ENCODE peak calls at places on chromosome 16, in six cellular contexts. One of them, this sample, is unnamed.

GRCh38 chr16:20918486-20919239 is 18.1 kb downstream of the LYRM1 start:
- DNase-seq in A549: no peak
- DNase-seq in ovary: no peak
- DNase-seq in heart left ventricle: peak
- DNase-seq in kidney: no peak
- DNase-seq in prostate gland: no peak
- DNase-seq in this sample: no peak

GRCh38 chr16:71413341-71413740 is 28.5 kb downstream of the TLE7 start:
- DNase-seq in kidney: no peak
- DNase-seq in A549: no peak
- DNase-seq in ovary: no peak
- DNase-seq in prostate gland: no peak
- DNase-seq in heart left ventricle: no peak
- DNase-seq in this sample: no peak

GRCh38 chr16:20938426-20938825 is 37.9 kb downstream of the LYRM1 start:
- DNase-seq in ovary: no peak
- DNase-seq in A549: no peak
- DNase-seq in prostate gland: no peak
- DNase-seq in heart left ventricle: no peak
- DNase-seq in kidney: no peak
- DNase-seq in this sample: no peak

GRCh38 chr16:68338326-68339119 is 27.7 kb downstream of the PRMT7 start:
- DNase-seq in kidney: peak
- DNase-seq in A549: no peak
- DNase-seq in ovary: no peak
- DNase-seq in heart left ventricle: no peak
- DNase-seq in prostate gland: no peak
- DNase-seq in this sample: no peak

GRCh38 chr16:71440669-71441347 is 1.0 kb downstream of the TLE7 start:
- DNase-seq in prostate gland: no peak
- DNase-seq in ovary: no peak
- DNase-seq in heart left ventricle: no peak
- DNase-seq in kidney: no peak
- DNase-seq in A549: no peak
- DNase-seq in this sample: no peak

GRCh38 chr16:54720259-54720658 is 210.4 kb upstream of the IRX5 start:
- DNase-seq in kidney: no peak
- DNase-seq in A549: no peak
- DNase-seq in ovary: no peak
- DNase-seq in heart left ventricle: no peak
- DNase-seq in prostate gland: no peak
- DNase-seq in this sample: no peak

GRCh38 chr16:80664798-80665197 is 124.0 kb downstream of the DYNLRB2 start:
- DNase-seq in ovary: no peak
- DNase-seq in heart left ventricle: no peak
- DNase-seq in A549: no peak
- DNase-seq in kidney: no peak
- DNase-seq in prostate gland: no peak
- DNase-seq in this sample: no peak

GRCh38 chr16:59121411-59121810 is 387.3 kb upstream of the GOT2 start:
- DNase-seq in prostate gland: no peak
- DNase-seq in heart left ventricle: no peak
- DNase-seq in A549: no peak
- DNase-seq in kidney: no peak
- DNase-seq in ovary: no peak
- DNase-seq in this sample: no peak

GRCh38 chr16:48478418-48478817 is 93.2 kb upstream of the SIAH1 start:
- DNase-seq in prostate gland: no peak
- DNase-seq in ovary: no peak
- DNase-seq in kidney: no peak
- DNase-seq in heart left ventricle: no peak
- DNase-seq in A549: no peak
- DNase-seq in this sample: no peak

GRCh38 chr16:56347166-56347565 is 78.2 kb downstream of the AMFR start:
- DNase-seq in heart left ventricle: peak
- DNase-seq in ovary: no peak
- DNase-seq in prostate gland: no peak
- DNase-seq in A549: no peak
- DNase-seq in kidney: peak
- DNase-seq in this sample: no peak

GRCh38 chr16:75494696-75495601 is at the start of gene CHST6:
- DNase-seq in prostate gland: no peak
- DNase-seq in A549: no peak
- DNase-seq in ovary: no peak
- DNase-seq in heart left ventricle: peak
- DNase-seq in kidney: peak
- DNase-seq in this sample: peak

GRCh38 chr16:3590736-3591435 is 13.7 kb upstream of the NLRC3 start:
- DNase-seq in heart left ventricle: no peak
- DNase-seq in prostate gland: no peak
- DNase-seq in ovary: no peak
- DNase-seq in kidney: peak
- DNase-seq in A549: no peak
- DNase-seq in this sample: no peak

GRCh38 chr16:3058173-3059030 is 7.0 kb upstream of the IL32 start:
- DNase-seq in A549: no peak
- DNase-seq in kidney: peak
- DNase-seq in prostate gland: peak
- DNase-seq in heart left ventricle: peak
- DNase-seq in ovary: no peak
- DNase-seq in this sample: peak

GRCh38 chr16:23318639-23319038 is 16.5 kb downstream of the SCNN1B start:
- DNase-seq in prostate gland: peak
- DNase-seq in heart left ventricle: no peak
- DNase-seq in A549: no peak
- DNase-seq in ovary: no peak
- DNase-seq in kidney: peak
- DNase-seq in this sample: no peak

GRCh38 chr16:85306071-85306792 is 194.0 kb upstream of the CIBAR2 start:
- DNase-seq in heart left ventricle: peak
- DNase-seq in A549: no peak
- DNase-seq in prostate gland: peak
- DNase-seq in ovary: peak
- DNase-seq in kidney: peak
- DNase-seq in this sample: peak

GRCh38 chr16:66107661-66108060 is 258.8 kb upstream of the CDH5 start:
- DNase-seq in A549: no peak
- DNase-seq in ovary: no peak
- DNase-seq in prostate gland: no peak
- DNase-seq in kidney: no peak
- DNase-seq in heart left ventricle: no peak
- DNase-seq in this sample: no peak

GRCh38 chr16:10618710-10619209 is 38.4 kb upstream of the EMP2 start:
- DNase-seq in kidney: no peak
- DNase-seq in A549: no peak
- DNase-seq in heart left ventricle: peak
- DNase-seq in ovary: no peak
- DNase-seq in prostate gland: peak
- DNase-seq in this sample: no peak

GRCh38 chr16:81635336-81635947 is 143.6 kb upstream of the PLCG2 start:
- DNase-seq in A549: no peak
- DNase-seq in ovary: no peak
- DNase-seq in heart left ventricle: no peak
- DNase-seq in kidney: no peak
- DNase-seq in prostate gland: no peak
- DNase-seq in this sample: no peak

GRCh38 chr16:75266738-75267630 is 15.6 kb upstream of the BCAR1 start:
- DNase-seq in heart left ventricle: no peak
- DNase-seq in ovary: no peak
- DNase-seq in A549: no peak
- DNase-seq in prostate gland: no peak
- DNase-seq in kidney: no peak
- DNase-seq in this sample: no peak

GRCh38 chr16:8634991-8635736 is 13.7 kb downstream of the METTL22 start:
- DNase-seq in prostate gland: no peak
- DNase-seq in A549: peak
- DNase-seq in ovary: no peak
- DNase-seq in kidney: no peak
- DNase-seq in heart left ventricle: no peak
- DNase-seq in this sample: no peak

GRCh38 chr16:30585400-30586191 is at the start of gene ZNF785:
- DNase-seq in prostate gland: peak
- DNase-seq in kidney: peak
- DNase-seq in A549: no peak
- DNase-seq in heart left ventricle: peak
- DNase-seq in ovary: peak
- DNase-seq in this sample: peak

GRCh38 chr16:82280867-82281266 is 110.8 kb upstream of the MPHOSPH6 start:
- DNase-seq in ovary: no peak
- DNase-seq in prostate gland: no peak
- DNase-seq in A549: no peak
- DNase-seq in kidney: no peak
- DNase-seq in heart left ventricle: no peak
- DNase-seq in this sample: no peak

GRCh38 chr16:24315343-24315742 is 59.2 kb downstream of the CACNG3 start:
- DNase-seq in prostate gland: no peak
- DNase-seq in A549: no peak
- DNase-seq in ovary: no peak
- DNase-seq in heart left ventricle: no peak
- DNase-seq in kidney: no peak
- DNase-seq in this sample: no peak

GRCh38 chr16:23274968-23275367 is 27.1 kb upstream of the SCNN1B start:
- DNase-seq in heart left ventricle: no peak
- DNase-seq in A549: no peak
- DNase-seq in ovary: no peak
- DNase-seq in prostate gland: no peak
- DNase-seq in kidney: no peak
- DNase-seq in this sample: no peak

GRCh38 chr16:9344508-9344907 is 253.1 kb downstream of the HAPSTR1 start:
- DNase-seq in A549: no peak
- DNase-seq in kidney: no peak
- DNase-seq in prostate gland: no peak
- DNase-seq in heart left ventricle: no peak
- DNase-seq in ovary: no peak
- DNase-seq in this sample: no peak

DNA sequence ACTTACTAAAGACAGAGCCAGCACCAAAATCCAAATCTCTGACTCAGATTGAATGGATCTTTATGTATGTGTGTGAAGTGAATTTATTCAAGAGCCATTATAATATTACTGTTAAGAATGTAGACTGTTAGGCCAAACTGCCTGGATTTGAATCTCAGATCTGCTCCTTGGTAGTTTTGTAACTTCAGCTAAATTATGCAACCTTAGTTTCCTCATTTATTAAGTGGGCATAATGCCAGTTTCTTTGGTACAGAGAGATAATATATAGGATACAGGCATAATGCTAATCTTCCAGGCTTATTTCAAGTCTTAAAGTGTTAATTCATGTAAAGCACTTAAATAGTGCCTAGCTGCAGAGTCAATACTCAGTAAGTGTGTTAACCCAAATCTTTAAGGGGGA is 12.8 kb downstream of the CNEP1R1 start:
- DNase-seq in heart left ventricle: no peak
- DNase-seq in kidney: no peak
- DNase-seq in prostate gland: no peak
- DNase-seq in A549: no peak
- DNase-seq in ovary: no peak
- DNase-seq in this sample: no peak
- H3K27ac ChIP-seq in heart left ventricle: no peak
- H3K27ac ChIP-seq in kidney: no peak
- H3K27ac ChIP-seq in prostate gland: no peak
- H3K27ac ChIP-seq in A549: no peak
- H3K27ac ChIP-seq in ovary: no peak
- H3K27ac ChIP-seq in this sample: no peak

DNA sequence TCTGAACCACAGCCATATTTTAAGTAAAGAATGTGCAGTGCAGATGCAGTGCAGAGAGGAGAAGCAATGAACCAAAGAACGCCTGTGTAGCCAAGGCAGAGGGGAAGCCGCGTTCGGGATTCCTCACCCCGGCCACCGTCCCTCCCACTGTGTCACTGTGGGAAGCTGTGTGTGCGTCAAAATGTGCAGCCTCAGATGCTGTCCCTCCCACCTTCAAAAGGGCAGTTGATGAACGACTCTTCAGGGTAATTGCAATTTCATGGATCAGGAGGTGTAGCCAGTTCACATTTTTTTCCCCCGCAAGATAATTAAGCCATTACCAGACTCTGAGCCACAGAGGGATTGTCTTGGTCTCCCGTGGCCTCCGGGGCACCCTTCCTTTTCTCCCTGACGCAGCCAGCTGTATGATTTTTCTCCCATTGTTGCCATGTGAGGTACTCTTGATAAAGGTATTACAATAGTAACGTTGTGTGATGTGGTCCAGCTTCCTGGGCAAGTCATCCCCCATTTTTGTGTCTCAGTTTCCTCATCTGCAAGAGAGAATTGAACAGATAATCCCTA is 190.0 kb downstream of the FOXL1 start:
- DNase-seq in A549: no peak
- DNase-seq in heart left ventricle: no peak
- DNase-seq in kidney: no peak
- DNase-seq in prostate gland: no peak
- DNase-seq in ovary: no peak
- DNase-seq in this sample: no peak
- TF ChIP-seq CTCF in A549: no peak
- TF ChIP-seq CTCF in heart left ventricle: no peak
- TF ChIP-seq CTCF in kidney: no peak
- TF ChIP-seq CTCF in prostate gland: no peak
- TF ChIP-seq CTCF in ovary: no peak
- TF ChIP-seq CTCF in this sample: no peak

GRCh38 chr16:14187517-14188338 is 116.6 kb downstream of the MRTFB start:
- DNase-seq in kidney: no peak
- DNase-seq in A549: no peak
- DNase-seq in heart left ventricle: no peak
- DNase-seq in ovary: no peak
- DNase-seq in prostate gland: no peak
- DNase-seq in this sample: no peak
- H3K27ac ChIP-seq in kidney: no peak
- H3K27ac ChIP-seq in A549: no peak
- H3K27ac ChIP-seq in heart left ventricle: peak
- H3K27ac ChIP-seq in ovary: no peak
- H3K27ac ChIP-seq in prostate gland: peak
- H3K27ac ChIP-seq in this sample: no peak

GRCh38 chr16:84182104-84182503 is 4.8 kb downstream of the TAF1C start:
- DNase-seq in kidney: no peak
- DNase-seq in heart left ventricle: no peak
- DNase-seq in A549: no peak
- DNase-seq in prostate gland: no peak
- DNase-seq in ovary: no peak
- DNase-seq in this sample: no peak

GRCh38 chr16:84184775-84185174 is 2.1 kb downstream of the TAF1C start:
- DNase-seq in kidney: no peak
- DNase-seq in A549: no peak
- DNase-seq in heart left ventricle: no peak
- DNase-seq in ovary: peak
- DNase-seq in prostate gland: no peak
- DNase-seq in this sample: no peak

GRCh38 chr16:84182680-84183571 is 3.9 kb downstream of the TAF1C start:
- DNase-seq in prostate gland: no peak
- DNase-seq in A549: no peak
- DNase-seq in kidney: no peak
- DNase-seq in ovary: no peak
- DNase-seq in heart left ventricle: no peak
- DNase-seq in this sample: no peak

GRCh38 chr16:84183911-84184310 is 2.9 kb downstream of the TAF1C start:
- DNase-seq in A549: peak
- DNase-seq in ovary: peak
- DNase-seq in prostate gland: no peak
- DNase-seq in heart left ventricle: no peak
- DNase-seq in kidney: no peak
- DNase-seq in this sample: no peak

DNA sequence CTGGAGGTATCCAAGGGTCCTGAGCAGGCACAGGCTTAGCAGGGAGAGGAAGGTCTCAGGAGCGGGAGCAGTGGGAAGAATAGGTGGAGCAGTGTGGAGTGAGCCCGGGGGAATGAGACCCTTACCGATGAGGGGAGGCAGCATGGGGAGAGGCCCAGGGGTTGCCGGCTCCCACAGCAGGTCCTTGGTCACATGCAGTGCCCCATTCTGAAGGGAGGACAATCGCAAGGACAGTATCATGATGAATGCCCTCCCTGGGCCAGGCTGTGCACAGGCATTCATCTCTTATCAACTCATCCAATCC is 3.3 kb downstream of the TAF1C start:
- DNase-seq in prostate gland: no peak
- DNase-seq in ovary: no peak
- DNase-seq in A549: no peak
- DNase-seq in heart left ventricle: no peak
- DNase-seq in kidney: no peak
- DNase-seq in this sample: no peak
- TF ChIP-seq CTCF in prostate gland: no peak
- TF ChIP-seq CTCF in ovary: no peak
- TF ChIP-seq CTCF in A549: no peak
- TF ChIP-seq CTCF in heart left ventricle: no peak
- TF ChIP-seq CTCF in kidney: no peak
- TF ChIP-seq CTCF in this sample: no peak

This sample was measured in CD8-positive, alpha-beta T cell.